ENCODE peak calls at places on chromosomes 1 and 21, in five cellular contexts. One of them, this sample, is unnamed.

GRCh38 chr1:246131095-246131494 is 376.0 kb downstream of the SMYD3 start:
- DNase-seq in K562: no peak
- DNase-seq in HepG2: no peak
- DNase-seq in SK-N-SH: no peak
- DNase-seq in GM12878: no peak
- DNase-seq in this sample: no peak

GRCh38 chr1:52633291-52633754 is 355 bp downstream of the SHISAL2A start:
- DNase-seq in K562: no peak
- DNase-seq in HepG2: no peak
- DNase-seq in SK-N-SH: no peak
- DNase-seq in GM12878: no peak
- DNase-seq in this sample: no peak

GRCh38 chr1:31102501-31102950 is 37.0 kb upstream of the PUM1 start:
- DNase-seq in K562: no peak
- DNase-seq in HepG2: no peak
- DNase-seq in SK-N-SH: peak
- DNase-seq in GM12878: no peak
- DNase-seq in this sample: peak

GRCh38 chr1:192476802-192477298 is 98.7 kb upstream of the RGS1 start:
- DNase-seq in K562: peak
- DNase-seq in HepG2: no peak
- DNase-seq in SK-N-SH: no peak
- DNase-seq in GM12878: peak
- DNase-seq in this sample: no peak

GRCh38 chr21:45577806-45578801 is 35.9 kb upstream of the SLC19A1 start:
- DNase-seq in K562: no peak
- DNase-seq in HepG2: peak
- DNase-seq in SK-N-SH: peak
- DNase-seq in GM12878: no peak
- DNase-seq in this sample: no peak

GRCh38 chr1:9316080-9316444 is 23.4 kb downstream of the SPSB1 start:
- DNase-seq in K562: no peak
- DNase-seq in HepG2: no peak
- DNase-seq in SK-N-SH: no peak
- DNase-seq in GM12878: no peak
- DNase-seq in this sample: no peak

GRCh38 chr1:226549937-226550670 is 1.5 kb downstream of the STUM start:
- DNase-seq in K562: peak
- DNase-seq in HepG2: no peak
- DNase-seq in SK-N-SH: peak
- DNase-seq in GM12878: no peak
- DNase-seq in this sample: no peak

GRCh38 chr1:209768354-209768774 is 12.5 kb downstream of the TRAF3IP3 start:
- DNase-seq in K562: no peak
- DNase-seq in HepG2: no peak
- DNase-seq in SK-N-SH: no peak
- DNase-seq in GM12878: peak
- DNase-seq in this sample: no peak

GRCh38 chr1:36366091-36366661 is 19.5 kb downstream of the STK40 start:
- DNase-seq in K562: no peak
- DNase-seq in HepG2: no peak
- DNase-seq in SK-N-SH: peak
- DNase-seq in GM12878: no peak
- DNase-seq in this sample: no peak

GRCh38 chr1:5551274-5551966 is 440.8 kb downstream of the NPHP4 start:
- DNase-seq in K562: peak
- DNase-seq in HepG2: peak
- DNase-seq in SK-N-SH: no peak
- DNase-seq in GM12878: no peak
- DNase-seq in this sample: no peak

GRCh38 chr1:93648656-93649055 is 33.0 kb downstream of the BCAR3 start:
- DNase-seq in K562: no peak
- DNase-seq in HepG2: no peak
- DNase-seq in SK-N-SH: no peak
- DNase-seq in GM12878: no peak
- DNase-seq in this sample: no peak

GRCh38 chr1:66351474-66351873 is 182.5 kb upstream of the SGIP1 start:
- DNase-seq in K562: no peak
- DNase-seq in HepG2: no peak
- DNase-seq in SK-N-SH: no peak
- DNase-seq in GM12878: no peak
- DNase-seq in this sample: no peak

GRCh38 chr1:2173546-2174347 is 20.8 kb downstream of the FAAP20 start:
- DNase-seq in K562: no peak
- DNase-seq in HepG2: no peak
- DNase-seq in SK-N-SH: no peak
- DNase-seq in GM12878: no peak
- DNase-seq in this sample: no peak

GRCh38 chr1:83815348-83815747 is 183.6 kb downstream of the TTLL7 start:
- DNase-seq in K562: no peak
- DNase-seq in HepG2: no peak
- DNase-seq in SK-N-SH: no peak
- DNase-seq in GM12878: no peak
- DNase-seq in this sample: no peak

DNA sequence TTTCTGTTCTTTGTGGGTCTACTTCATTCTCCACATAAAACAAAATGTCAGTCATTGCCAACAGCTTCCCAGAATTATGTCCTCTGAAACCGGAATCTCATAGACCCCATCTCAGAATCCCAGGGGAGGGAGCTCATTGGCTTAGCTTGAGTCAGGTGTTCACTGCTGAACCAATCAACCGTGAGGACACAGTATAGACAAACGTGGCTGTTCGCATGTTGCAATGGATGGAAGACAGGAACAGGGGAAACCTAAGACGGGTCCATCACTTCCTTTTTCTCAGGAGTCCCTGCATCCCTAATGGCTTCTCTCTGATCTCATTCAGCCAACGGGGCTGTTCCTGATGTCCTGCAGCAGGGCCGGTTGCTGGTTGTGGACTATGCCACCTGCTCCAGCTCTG is 9.1 kb downstream of the CELA2A start:
- DNase-seq in K562: no peak
- DNase-seq in HepG2: no peak
- DNase-seq in SK-N-SH: no peak
- DNase-seq in GM12878: no peak
- DNase-seq in this sample: no peak
- TF ChIP-seq FOXM1 in K562: no peak
- TF ChIP-seq FOXM1 in HepG2: no peak
- TF ChIP-seq FOXM1 in SK-N-SH: no peak
- TF ChIP-seq FOXM1 in GM12878: no peak
- TF ChIP-seq FOXM1 in this sample: no peak

GRCh38 chr1:185353124-185353523 is 36.1 kb upstream of the IVNS1ABP start:
- DNase-seq in K562: no peak
- DNase-seq in HepG2: no peak
- DNase-seq in SK-N-SH: no peak
- DNase-seq in GM12878: no peak
- DNase-seq in this sample: no peak

GRCh38 chr1:185348995-185349394 is 32.0 kb upstream of the IVNS1ABP start:
- DNase-seq in K562: no peak
- DNase-seq in HepG2: no peak
- DNase-seq in SK-N-SH: no peak
- DNase-seq in GM12878: no peak
- DNase-seq in this sample: no peak

GRCh38 chr1:185349556-185349955 is 32.5 kb upstream of the IVNS1ABP start:
- DNase-seq in K562: no peak
- DNase-seq in HepG2: no peak
- DNase-seq in SK-N-SH: no peak
- DNase-seq in GM12878: no peak
- DNase-seq in this sample: no peak

GRCh38 chr1:185350027-185350442 is 33.0 kb upstream of the IVNS1ABP start:
- DNase-seq in K562: no peak
- DNase-seq in HepG2: peak
- DNase-seq in SK-N-SH: no peak
- DNase-seq in GM12878: no peak
- DNase-seq in this sample: no peak

DNA sequence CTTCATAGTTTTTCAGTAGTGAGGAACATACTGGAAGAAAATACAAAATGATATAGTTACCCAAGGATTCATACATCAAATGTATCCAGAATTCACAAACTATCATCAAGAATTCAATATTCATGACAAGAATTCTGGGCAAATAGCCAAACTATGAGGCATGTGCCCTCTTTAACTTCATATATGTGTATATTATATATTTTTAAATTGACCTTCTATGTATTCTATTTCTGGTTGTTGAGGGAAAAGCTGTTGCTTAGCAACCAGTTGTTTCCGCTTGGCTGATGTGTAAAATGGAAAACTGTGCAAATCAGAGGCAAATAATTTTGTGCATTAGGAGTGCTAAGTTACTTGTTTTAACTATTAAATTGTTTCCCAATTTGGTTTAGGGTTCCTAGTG is 35.0 kb upstream of the IVNS1ABP start:
- DNase-seq in K562: no peak
- DNase-seq in HepG2: no peak
- DNase-seq in SK-N-SH: no peak
- DNase-seq in GM12878: no peak
- DNase-seq in this sample: no peak
- TF ChIP-seq FOXM1 in K562: no peak
- TF ChIP-seq FOXM1 in HepG2: no peak
- TF ChIP-seq FOXM1 in SK-N-SH: no peak
- TF ChIP-seq FOXM1 in GM12878: no peak
- TF ChIP-seq FOXM1 in this sample: no peak

DNA sequence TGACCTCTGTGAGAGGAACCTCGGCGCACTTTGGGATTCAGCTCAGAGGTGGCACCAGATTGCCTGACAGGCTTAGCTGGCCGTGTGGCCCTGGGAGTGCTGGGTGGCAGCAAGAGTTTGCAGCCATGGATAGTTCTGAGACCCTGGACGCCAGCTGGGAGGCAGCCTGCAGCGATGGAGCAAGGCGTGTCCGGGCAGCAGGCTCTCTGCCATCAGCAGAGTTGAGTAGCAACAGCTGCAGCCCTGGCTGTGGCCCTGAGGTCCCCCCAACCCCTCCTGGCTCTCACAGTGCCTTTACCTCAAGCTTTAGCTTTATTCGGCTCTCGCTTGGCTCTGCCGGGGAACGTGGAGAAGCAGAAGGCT is 67.5 kb downstream of the DISC1 start:
- DNase-seq in K562: no peak
- DNase-seq in HepG2: no peak
- DNase-seq in SK-N-SH: peak
- DNase-seq in GM12878: no peak
- DNase-seq in this sample: no peak
- TF ChIP-seq FOXM1 in K562: no peak
- TF ChIP-seq FOXM1 in HepG2: no peak
- TF ChIP-seq FOXM1 in SK-N-SH: no peak
- TF ChIP-seq FOXM1 in GM12878: no peak
- TF ChIP-seq FOXM1 in this sample: no peak

GRCh38 chr1:109704173-109704572 is 7.9 kb upstream of the GSTM5 start:
- DNase-seq in K562: peak
- DNase-seq in HepG2: peak
- DNase-seq in SK-N-SH: no peak
- DNase-seq in GM12878: no peak
- DNase-seq in this sample: peak

GRCh38 chr1:109705411-109705810 is 6.6 kb upstream of the GSTM5 start:
- DNase-seq in K562: no peak
- DNase-seq in HepG2: no peak
- DNase-seq in SK-N-SH: no peak
- DNase-seq in GM12878: no peak
- DNase-seq in this sample: no peak
- TF ChIP-seq FOXM1 in K562: no peak
- TF ChIP-seq FOXM1 in HepG2: no peak
- TF ChIP-seq FOXM1 in SK-N-SH: no peak
- TF ChIP-seq FOXM1 in GM12878: no peak
- TF ChIP-seq FOXM1 in this sample: no peak

DNA sequence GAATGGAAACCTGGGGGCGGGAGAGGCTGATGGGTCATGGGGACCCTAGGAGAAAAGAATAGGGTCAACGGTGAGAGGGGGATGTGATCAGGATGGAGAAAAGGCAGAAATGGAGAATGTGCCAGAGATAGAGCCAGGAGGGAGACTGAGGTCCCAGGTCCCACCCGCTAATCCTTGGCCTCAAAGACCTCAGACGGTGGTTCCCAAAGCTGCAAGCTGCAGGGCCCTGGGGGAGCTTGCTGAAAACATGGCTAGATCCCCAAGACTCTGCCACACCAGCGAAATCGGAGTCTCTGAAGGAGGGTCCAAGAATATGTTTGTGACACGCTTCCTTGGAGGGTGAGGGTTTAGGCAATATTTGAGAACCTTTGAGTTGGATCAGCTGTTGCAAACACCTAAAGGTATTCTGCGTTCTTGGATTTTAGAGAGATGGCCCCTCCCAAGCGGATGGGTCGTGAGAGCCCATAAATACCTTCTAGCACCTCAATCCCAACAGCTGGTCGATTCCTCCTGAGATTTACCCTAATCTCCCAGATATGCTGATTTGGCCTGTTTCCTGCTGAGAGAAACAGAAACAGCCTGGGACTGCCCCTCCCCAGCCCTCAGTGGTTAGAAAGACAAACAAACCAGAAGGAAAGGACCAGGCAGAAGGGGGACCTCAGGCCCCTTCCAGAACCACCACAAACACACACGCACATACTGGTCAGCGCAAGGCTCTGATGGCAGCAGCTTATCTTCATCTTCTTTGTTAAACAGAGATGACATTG is 3.5 kb downstream of the C1orf232 start:
- DNase-seq in K562: no peak
- DNase-seq in HepG2: no peak
- DNase-seq in SK-N-SH: no peak
- DNase-seq in GM12878: no peak
- DNase-seq in this sample: no peak
- TF ChIP-seq FOXM1 in K562: no peak
- TF ChIP-seq FOXM1 in HepG2: no peak
- TF ChIP-seq FOXM1 in SK-N-SH: no peak
- TF ChIP-seq FOXM1 in GM12878: no peak
- TF ChIP-seq FOXM1 in this sample: no peak

GRCh38 chr1:38671221-38671620 is 188.4 kb downstream of the RRAGC start:
- DNase-seq in K562: no peak
- DNase-seq in HepG2: no peak
- DNase-seq in SK-N-SH: no peak
- DNase-seq in GM12878: no peak
- DNase-seq in this sample: no peak

GRCh38 chr1:38667626-38668025 is 191.9 kb downstream of the RRAGC start:
- DNase-seq in K562: no peak
- DNase-seq in HepG2: no peak
- DNase-seq in SK-N-SH: no peak
- DNase-seq in GM12878: no peak
- DNase-seq in this sample: no peak

GRCh38 chr1:38672692-38673091 is 186.9 kb downstream of the RRAGC start:
- DNase-seq in K562: no peak
- DNase-seq in HepG2: no peak
- DNase-seq in SK-N-SH: no peak
- DNase-seq in GM12878: no peak
- DNase-seq in this sample: no peak

DNA sequence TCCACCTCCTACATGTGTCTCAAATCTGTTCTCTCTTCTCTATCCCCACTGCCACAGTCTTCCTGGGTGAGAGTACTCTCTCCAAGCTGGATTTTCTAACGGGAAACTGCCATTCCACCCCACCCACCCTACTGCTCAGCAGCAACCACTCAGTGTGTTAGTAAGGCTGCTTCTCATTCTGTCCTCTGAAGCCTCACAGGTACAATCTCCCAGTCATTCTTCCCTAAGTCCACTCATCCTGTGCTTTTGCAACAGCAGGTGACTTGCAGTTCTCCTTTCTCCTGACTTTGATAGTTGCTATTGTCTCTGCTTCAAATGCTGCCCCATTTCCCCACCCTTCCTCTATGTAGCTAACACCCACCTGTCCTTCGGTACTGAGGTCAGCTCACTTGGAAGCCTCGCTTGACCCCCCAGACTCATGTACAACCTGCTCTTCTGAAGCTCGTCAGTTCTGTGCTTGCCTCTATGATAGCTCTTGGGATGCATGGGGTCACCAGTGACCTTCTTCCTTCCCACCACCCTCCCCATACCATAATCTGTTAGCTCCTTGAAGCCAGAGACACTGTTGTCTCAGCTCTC is 188.9 kb downstream of the RRAGC start:
- DNase-seq in K562: no peak
- DNase-seq in HepG2: no peak
- DNase-seq in SK-N-SH: no peak
- DNase-seq in GM12878: no peak
- DNase-seq in this sample: no peak
- TF ChIP-seq FOXM1 in K562: no peak
- TF ChIP-seq FOXM1 in HepG2: no peak
- TF ChIP-seq FOXM1 in SK-N-SH: no peak
- TF ChIP-seq FOXM1 in GM12878: no peak
- TF ChIP-seq FOXM1 in this sample: no peak

This sample was measured in HEK293T.